ENCODE peak calls at places on chromosomes 13 and 19, in four cellular contexts. J is sciatic nerve; Z is stimulated activated CD4-positive, alpha-beta T cell treated with anti-CD3 and anti-CD28 coated beads, Interleukin-15, amount 100 ng/mL, for 1 hour; H is D721Med. D is an unnamed sample.

GRCh38 chr13:39185326-39185725 is 147.1 kb downstream of the NHLRC3 start:
- DNase-seq in J (no peak), Z (no peak), H (no peak), D (no peak)

GRCh38 chr13:110907951-110908898 is 6.6 kb downstream of the ANKRD10 start:
- DNase-seq in J (no peak), Z (no peak), H (no peak), D (no peak)

GRCh38 chr19:5247957-5248705 is 92.5 kb downstream of the PTPRS start:
- DNase-seq in J (no peak), Z (no peak), H (no peak), D (no peak)

GRCh38 chr19:39676004-39676403 is 20.3 kb downstream of the LGALS16 start:
- DNase-seq in J (no peak), Z (no peak), H (no peak), D (no peak)

GRCh38 chr19:18349524-18350128 is 9.2 kb downstream of the PGPEP1 start:
- DNase-seq in J (peak), Z (no peak), H (no peak), D (no peak)

GRCh38 chr13:77500094-77500493 is 35.4 kb upstream of the SCEL start:
- DNase-seq in J (no peak), Z (no peak), H (no peak), D (no peak)

GRCh38 chr13:41456768-41457588 is at the start of gene RGCC:
- DNase-seq in J (peak), Z (peak), H (peak), D (no peak)

GRCh38 chr13:37602743-37603381 is 4.3 kb upstream of the POSTN start:
- DNase-seq in J (no peak), Z (no peak), H (no peak), D (no peak)

GRCh38 chr19:49094505-49095482 is 9.5 kb downstream of the SNRNP70 start:
- DNase-seq in J (no peak), Z (no peak), H (no peak), D (no peak)

GRCh38 chr13:86282450-86282849 is 483.2 kb upstream of the SLITRK6 start:
- DNase-seq in J (no peak), Z (no peak), H (no peak), D (no peak)

GRCh38 chr13:23657056-23657455 is 86.8 kb downstream of the TNFRSF19 start:
- DNase-seq in J (no peak), Z (no peak), H (no peak), D (no peak)

GRCh38 chr13:24709186-24709913 is 29.1 kb downstream of the ATP12A start:
- DNase-seq in J (no peak), Z (no peak), H (no peak), D (no peak)

GRCh38 chr19:42657551-42657950 is 62.8 kb upstream of the CEACAM8 start:
- DNase-seq in J (no peak), Z (no peak), H (no peak), D (no peak)

GRCh38 chr13:113457510-113457909 is 4.2 kb upstream of the ADPRHL1 start:
- DNase-seq in J (no peak), Z (no peak), H (no peak), D (no peak)

GRCh38 chr19:33132425-33132824 is 511 bp downstream of the WDR88 start:
- DNase-seq in J (no peak), Z (no peak), H (no peak), D (no peak)

GRCh38 chr19:44738603-44739585 is 9.6 kb upstream of the BCL3 start:
- DNase-seq in J (no peak), Z (no peak), H (no peak), D (no peak)

GRCh38 chr13:52765991-52766390 is 26.4 kb upstream of the CNMD start:
- DNase-seq in J (no peak), Z (no peak), H (no peak), D (no peak)

GRCh38 chr13:36151591-36151990 is 20.4 kb upstream of the DCLK1 start:
- DNase-seq in J (no peak), Z (no peak), H (no peak), D (no peak)

GRCh38 chr13:114053026-114053425 is 79.2 kb upstream of the C13orf46 start:
- DNase-seq in J (no peak), Z (no peak), H (no peak), D (no peak)

GRCh38 chr19:55136399-55137102 is 12.5 kb downstream of the TNNT1 start:
- DNase-seq in J (no peak), Z (no peak), H (no peak), D (no peak)

GRCh38 chr13:77378662-77379061 is 51.8 kb upstream of the MYCBP2 start:
- DNase-seq in J (no peak), Z (no peak), H (no peak), D (no peak)

GRCh38 chr19:33350538-33351309 is 22.8 kb upstream of the CEBPG start:
- DNase-seq in J (no peak), Z (no peak), H (no peak), D (no peak)

GRCh38 chr19:48674921-48675824 is 2.4 kb upstream of the NTN5 start:
- DNase-seq in J (peak), Z (peak), H (peak), D (no peak)

GRCh38 chr19:43560687-43561086 is 14.6 kb downstream of the XRCC1 start:
- DNase-seq in J (no peak), Z (no peak), H (no peak), D (no peak)

GRCh38 chr13:30920162-30920561 is 12.3 kb upstream of the TEX26 start:
- DNase-seq in J (no peak), Z (no peak), H (no peak), D (no peak)

GRCh38 chr13:85693889-85694511 is 105.2 kb downstream of the SLITRK6 start:
- DNase-seq in J (no peak), Z (no peak), H (no peak), D (no peak)

D was measured in AG04449.